ENCODE peak calls at places on chromosomes 2 and 18, in five cellular contexts. N is heart left ventricle, I is GM04504, Z is fibroblast of lung, H is MCF 10A. O is an unnamed sample.

GRCh38 chr2:162153608-162154224 is 1.7 kb upstream of the GCG start:
- DNase-seq in I (peak), Z (peak), H (peak), N (no peak), O (peak)

GRCh38 chr18:26717123-26717522 is 148.4 kb downstream of the AQP4 start:
- DNase-seq in I (no peak), Z (no peak), H (no peak), N (no peak), O (no peak)

GRCh38 chr2:181847729-181848128 is 43.8 kb upstream of the ITPRID2 start:
- DNase-seq in Z (no peak), I (no peak), N (no peak), H (no peak), O (no peak)

GRCh38 chr2:23905155-23905554 is 21.8 kb downstream of the ATAD2B start:
- DNase-seq in Z (peak), I (no peak), H (no peak), N (no peak), O (peak)

GRCh38 chr2:1588051-1588993 is 156.0 kb downstream of the PXDN start:
- DNase-seq in H (no peak), N (peak), I (no peak), Z (no peak), O (no peak)

GRCh38 chr18:45920367-45920766 is 46.8 kb downstream of the EPG5 start:
- DNase-seq in H (peak), Z (peak), N (peak), I (peak), O (no peak)

GRCh38 chr2:11746807-11747459 is 501 bp downstream of the LPIN1 start:
- DNase-seq in Z (peak), N (no peak), H (peak), I (no peak), O (peak)

GRCh38 chr18:47595816-47596501 is 334.5 kb downstream of the SMAD2 start:
- DNase-seq in I (no peak), N (no peak), Z (no peak), H (peak), O (peak)

GRCh38 chr18:63374520-63374919 is 7.5 kb upstream of the KDSR start:
- DNase-seq in H (no peak), I (no peak), Z (peak), N (no peak), O (no peak)

GRCh38 chr2:29450823-29451222 is 335.6 kb downstream of the CLIP4 start:
- DNase-seq in I (no peak), N (no peak), Z (no peak), H (no peak), O (no peak)

GRCh38 chr2:121019756-121020155 is 265.2 kb downstream of the TFCP2L1 start:
- DNase-seq in H (no peak), N (no peak), Z (no peak), I (no peak), O (no peak)

GRCh38 chr2:96241901-96242611 is 23.7 kb downstream of the TMEM127 start:
- DNase-seq in Z (peak), H (peak), I (peak), N (no peak), O (peak)

GRCh38 chr2:133600231-133600630 is 32.0 kb upstream of the NCKAP5 start:
- DNase-seq in I (no peak), N (no peak), Z (no peak), H (no peak), O (no peak)

GRCh38 chr18:76451475-76452331 is 43.3 kb downstream of the ZNF516 start:
- DNase-seq in I (no peak), N (peak), H (no peak), Z (peak), O (no peak)

O was measured in OCI-M1.